ENCODE peak calls at places on chromosomes 13 and 19, in five cellular contexts. P is H1, C is mesenchymal stem cell, Q is H9, L is trophoblast cell. V is an unnamed sample.

GRCh38 chr13:59891053-59891452 is 272.7 kb downstream of the DIAPH3 start:
- DNase-seq in C (no peak), L (no peak), Q (no peak), P (no peak), V (no peak)

GRCh38 chr13:113904411-113904810 is 40.5 kb upstream of the GAS6 start:
- DNase-seq in C (peak), P (peak), Q (peak), L (no peak), V (no peak)

GRCh38 chr13:75687145-75687763 is 51.1 kb downstream of the LMO7 start:
- DNase-seq in L (peak), C (peak), P (no peak), Q (no peak), V (no peak)

GRCh38 chr13:40440990-40441820 is 225.2 kb downstream of the FOXO1 start:
- DNase-seq in C (no peak), Q (no peak), L (peak), P (no peak), V (no peak)

GRCh38 chr19:10976200-10976892 is 15.5 kb downstream of the SMARCA4 start:
- DNase-seq in Q (no peak), P (no peak), L (peak), C (no peak), V (no peak)

GRCh38 chr13:91609353-91609752 is 210.9 kb downstream of the GPC5 start:
- DNase-seq in Q (no peak), L (no peak), C (peak), P (no peak), V (no peak)

GRCh38 chr19:12794936-12795335 is 3.6 kb downstream of the JUNB start:
- DNase-seq in C (peak), Q (no peak), L (peak), P (no peak), V (no peak)

GRCh38 chr13:50417597-50417996 is 402.4 kb downstream of the KCNRG start:
- DNase-seq in L (peak), Q (no peak), C (no peak), P (no peak), V (no peak)

GRCh38 chr19:3398114-3398899 is 31.9 kb downstream of the NFIC start:
- DNase-seq in Q (peak), C (peak), P (no peak), L (no peak), V (no peak)

GRCh38 chr13:110305001-110305400 is 2.0 kb downstream of the COL4A1 start:
- DNase-seq in C (no peak), P (no peak), Q (no peak), L (no peak), V (no peak)

GRCh38 chr19:15498910-15499309 is 9.4 kb upstream of the CYP4F22 start:
- DNase-seq in P (no peak), C (no peak), Q (peak), L (no peak), V (no peak)
- H2BK12ac ChIP-seq in P (no peak), C (no peak), Q (no peak), L (no peak), V (no peak)

GRCh38 chr13:67330149-67330548 is 100.0 kb upstream of the PCDH9 start:
- DNase-seq in L (no peak), Q (no peak), C (no peak), P (no peak), V (no peak)
- H2BK12ac ChIP-seq in L (no peak), Q (no peak), C (no peak), P (no peak), V (no peak)

GRCh38 chr13:98427331-98427995 is 149.4 kb downstream of the STK24 start:
- DNase-seq in L (no peak), Q (no peak), C (no peak), P (no peak), V (no peak)
- H2BK12ac ChIP-seq in L (no peak), Q (no peak), C (no peak), P (no peak), V (no peak)

DNA sequence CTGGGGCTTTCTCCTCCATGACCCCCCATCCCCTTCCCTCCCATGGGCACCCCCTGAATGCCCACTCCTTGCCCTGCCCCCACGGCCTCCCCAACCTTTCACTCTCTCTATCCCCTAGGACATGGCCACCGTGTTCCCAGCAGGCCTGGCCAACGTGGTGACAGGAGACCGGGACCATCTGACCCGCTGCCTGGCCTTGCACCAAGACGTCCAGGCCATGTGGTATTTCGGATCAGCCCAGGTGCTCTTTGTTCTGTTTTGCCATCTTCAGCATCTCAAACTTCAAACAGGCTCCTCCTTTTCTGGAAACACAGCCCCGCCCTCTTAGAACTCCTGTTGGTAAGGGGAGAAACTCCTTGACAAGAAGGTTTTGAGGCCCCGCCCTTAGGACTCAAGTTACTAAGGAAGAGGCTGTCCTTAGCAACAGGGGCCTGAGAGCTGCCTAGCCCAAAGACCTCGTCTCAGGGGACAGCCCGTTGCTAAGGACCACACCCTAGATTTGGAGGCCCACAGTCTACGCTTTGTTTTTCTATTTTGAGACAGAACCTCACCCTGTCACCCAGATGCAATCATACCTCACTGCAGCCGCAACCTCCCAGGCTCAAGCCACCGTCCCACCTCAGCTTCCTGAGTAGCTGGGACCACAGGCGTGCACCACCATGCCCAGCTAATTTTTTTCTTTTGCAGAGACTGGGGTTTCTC is 5.1 kb upstream of the FLT3LG start:
- DNase-seq in P (peak), Q (peak), L (peak), C (peak), V (no peak)
- H2BK12ac ChIP-seq in P (no peak), Q (no peak), L (no peak), C (no peak), V (no peak)

V was measured in neuronal stem cell.